ENCODE peak calls at places on chromosomes 11 and 22, in nine cellular contexts. One of them, this sample, is unnamed.

GRCh38 chr22:46652930-46653331 is 32.7 kb downstream of the GRAMD4 start:
- DNase-seq in endodermal cell: no peak
- DNase-seq in stomach: no peak
- DNase-seq in right lobe of liver: no peak
- DNase-seq in heart right ventricle: no peak
- DNase-seq in suprapubic skin: no peak
- DNase-seq in brain microvascular endothelial cell: peak; percentile 47
- DNase-seq in kidney: no peak
- DNase-seq in transverse colon: no peak
- DNase-seq in this sample: no peak

GRCh38 chr22:45533731-45534130 is 31.0 kb downstream of the FBLN1 start:
- DNase-seq in stomach: no peak
- DNase-seq in suprapubic skin: no peak
- DNase-seq in kidney: no peak
- DNase-seq in transverse colon: no peak
- DNase-seq in heart right ventricle: no peak
- DNase-seq in endodermal cell: no peak
- DNase-seq in right lobe of liver: no peak
- DNase-seq in brain microvascular endothelial cell: no peak
- DNase-seq in this sample: no peak

GRCh38 chr11:2580444-2581050 is 119.2 kb downstream of the KCNQ1OT1 start:
- DNase-seq in endodermal cell: peak; percentile 36
- DNase-seq in suprapubic skin: peak; percentile 78
- DNase-seq in brain microvascular endothelial cell: no peak
- DNase-seq in transverse colon: peak; percentile 6
- DNase-seq in stomach: peak; percentile 18
- DNase-seq in kidney: peak; percentile 66
- DNase-seq in heart right ventricle: peak; percentile 3
- DNase-seq in right lobe of liver: peak; percentile 37
- DNase-seq in this sample: no peak

GRCh38 chr11:10375280-10376048 is 70.6 kb downstream of the ADM start:
- DNase-seq in right lobe of liver: no peak
- DNase-seq in endodermal cell: no peak
- DNase-seq in heart right ventricle: no peak
- DNase-seq in stomach: no peak
- DNase-seq in transverse colon: no peak
- DNase-seq in brain microvascular endothelial cell: peak; percentile 77
- DNase-seq in kidney: no peak
- DNase-seq in suprapubic skin: no peak
- DNase-seq in this sample: no peak

GRCh38 chr11:61152816-61153592 is 8.2 kb downstream of the VPS37C start:
- DNase-seq in suprapubic skin: no peak
- DNase-seq in brain microvascular endothelial cell: peak; percentile 60
- DNase-seq in transverse colon: no peak
- DNase-seq in right lobe of liver: no peak
- DNase-seq in endodermal cell: no peak
- DNase-seq in kidney: no peak
- DNase-seq in heart right ventricle: no peak
- DNase-seq in stomach: no peak
- DNase-seq in this sample: no peak

GRCh38 chr11:14809466-14809865 is 82.6 kb downstream of the CYP2R1 start:
- DNase-seq in brain microvascular endothelial cell: no peak
- DNase-seq in kidney: no peak
- DNase-seq in stomach: no peak
- DNase-seq in right lobe of liver: no peak
- DNase-seq in heart right ventricle: no peak
- DNase-seq in suprapubic skin: no peak
- DNase-seq in endodermal cell: no peak
- DNase-seq in transverse colon: no peak
- DNase-seq in this sample: no peak

GRCh38 chr11:13440100-13440855 is 22.7 kb downstream of the BTBD10 start:
- DNase-seq in right lobe of liver: no peak
- DNase-seq in stomach: no peak
- DNase-seq in kidney: no peak
- DNase-seq in heart right ventricle: no peak
- DNase-seq in brain microvascular endothelial cell: peak; percentile 95
- DNase-seq in transverse colon: peak; percentile 27
- DNase-seq in suprapubic skin: no peak
- DNase-seq in endodermal cell: peak; percentile 54
- DNase-seq in this sample: no peak

GRCh38 chr11:131495417-131495816 is 125.0 kb downstream of the NTM start:
- DNase-seq in brain microvascular endothelial cell: no peak
- DNase-seq in right lobe of liver: peak; percentile 49
- DNase-seq in suprapubic skin: no peak
- DNase-seq in heart right ventricle: peak; percentile 52
- DNase-seq in stomach: peak; percentile 84
- DNase-seq in kidney: no peak
- DNase-seq in endodermal cell: no peak
- DNase-seq in transverse colon: peak; percentile 20
- DNase-seq in this sample: peak; percentile 28

GRCh38 chr22:27531782-27532530 is 269.6 kb downstream of the MN1 start:
- DNase-seq in suprapubic skin: no peak
- DNase-seq in kidney: no peak
- DNase-seq in brain microvascular endothelial cell: peak; percentile 86
- DNase-seq in heart right ventricle: no peak
- DNase-seq in transverse colon: no peak
- DNase-seq in right lobe of liver: no peak
- DNase-seq in stomach: no peak
- DNase-seq in endodermal cell: no peak
- DNase-seq in this sample: no peak

GRCh38 chr11:45745065-45745811 is 59.7 kb upstream of the SLC35C1 start:
- DNase-seq in right lobe of liver: no peak
- DNase-seq in brain microvascular endothelial cell: no peak
- DNase-seq in heart right ventricle: peak; percentile 75
- DNase-seq in transverse colon: no peak
- DNase-seq in kidney: peak; percentile 83
- DNase-seq in endodermal cell: no peak
- DNase-seq in suprapubic skin: no peak
- DNase-seq in stomach: no peak
- DNase-seq in this sample: peak; percentile 77

DNA sequence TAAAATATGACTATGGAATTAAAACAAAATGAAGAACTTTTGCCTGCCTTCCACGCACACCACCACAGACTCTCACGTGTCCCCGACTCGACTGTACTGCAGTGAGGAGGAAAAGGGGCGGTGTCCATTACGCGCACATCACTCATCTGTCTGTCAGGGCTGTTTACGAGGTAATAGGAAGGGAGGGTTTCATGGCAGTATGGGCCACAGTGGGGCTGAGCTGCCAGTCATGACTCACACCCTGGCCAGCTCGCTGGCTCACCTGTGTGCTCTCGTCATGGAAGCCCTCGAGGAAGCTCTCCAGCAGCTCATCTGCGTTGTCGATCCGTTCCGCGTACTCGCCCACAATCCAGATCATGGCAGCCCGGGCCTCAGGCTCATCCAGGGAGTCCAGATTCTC is 33.5 kb upstream of the RASL10A start:
- DNase-seq in heart right ventricle: no peak
- DNase-seq in endodermal cell: no peak
- DNase-seq in transverse colon: no peak
- DNase-seq in brain microvascular endothelial cell: no peak
- DNase-seq in stomach: no peak
- DNase-seq in suprapubic skin: no peak
- DNase-seq in kidney: no peak
- DNase-seq in right lobe of liver: no peak
- DNase-seq in this sample: no peak
- H3K36me3 ChIP-seq in heart right ventricle: peaks cover 95% of the 10 kb centered on the region
- H3K36me3 ChIP-seq in endodermal cell: peaks cover 76% of the 10 kb centered on the region
- H3K36me3 ChIP-seq in transverse colon: peaks cover 56% of the 10 kb centered on the region
- H3K36me3 ChIP-seq in brain microvascular endothelial cell: peaks cover 64% of the 10 kb centered on the region
- H3K36me3 ChIP-seq in stomach: peaks cover 97% of the 10 kb centered on the region
- H3K36me3 ChIP-seq in suprapubic skin: peaks cover 88% of the 10 kb centered on the region
- H3K36me3 ChIP-seq in kidney: peaks cover 62% of the 10 kb centered on the region
- H3K36me3 ChIP-seq in right lobe of liver: no peaks in the 10 kb centered on the region
- H3K36me3 ChIP-seq in this sample: peaks cover 84% of the 10 kb centered on the region

DNA sequence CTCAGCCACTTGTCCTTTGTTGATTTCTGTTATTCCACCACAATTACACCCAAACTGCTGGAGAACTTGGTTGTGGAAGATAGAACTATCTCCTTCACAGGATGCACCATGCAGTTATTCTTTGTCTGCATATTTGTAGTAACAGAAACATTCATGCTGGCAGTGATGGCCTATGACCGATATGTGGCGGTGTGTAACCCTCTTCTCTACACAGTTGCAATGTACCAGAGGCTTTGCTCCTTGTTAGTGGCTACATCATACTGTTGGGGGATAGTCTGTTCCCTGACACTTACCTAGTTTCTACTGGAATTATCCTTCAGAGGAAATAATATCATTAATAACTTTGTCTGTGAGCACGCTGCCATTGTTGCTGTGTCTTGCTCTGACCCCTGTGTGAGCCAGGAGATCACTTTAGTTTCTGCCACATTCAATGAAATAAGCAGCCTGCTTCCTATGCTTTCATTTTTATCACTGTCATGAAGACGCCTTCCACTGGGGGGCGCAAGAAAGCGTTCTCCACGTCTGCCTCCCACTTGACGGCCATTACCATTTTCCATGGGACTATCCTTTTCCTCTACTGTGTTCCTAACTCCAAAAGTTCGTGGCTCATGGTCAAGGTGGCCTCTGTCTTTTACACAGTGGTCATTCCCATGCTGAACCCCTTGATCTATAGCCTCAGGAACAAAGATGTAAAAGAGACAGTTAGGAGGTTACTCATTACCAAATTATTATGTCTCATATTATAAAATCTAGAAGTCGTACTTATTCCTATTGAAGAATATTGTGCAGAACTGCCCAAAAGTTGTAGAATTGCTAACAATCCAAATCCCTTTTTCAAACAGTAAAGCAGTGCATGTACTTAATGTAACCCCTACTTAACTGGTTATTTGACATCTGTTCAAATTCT is 53.2 kb downstream of the OR4C6 start:
- DNase-seq in suprapubic skin: no peak
- DNase-seq in stomach: no peak
- DNase-seq in transverse colon: no peak
- DNase-seq in heart right ventricle: no peak
- DNase-seq in endodermal cell: peak; percentile 75
- DNase-seq in kidney: no peak
- DNase-seq in brain microvascular endothelial cell: no peak
- DNase-seq in right lobe of liver: no peak
- DNase-seq in this sample: no peak
- TF ChIP-seq CTCF in suprapubic skin: no peak
- TF ChIP-seq CTCF in stomach: no peak
- TF ChIP-seq CTCF in transverse colon: no peak
- TF ChIP-seq CTCF in heart right ventricle: no peak
- TF ChIP-seq CTCF in endodermal cell: peak; percentile 57
- TF ChIP-seq CTCF in kidney: no peak
- TF ChIP-seq CTCF in brain microvascular endothelial cell: peak; percentile 30
- TF ChIP-seq CTCF in right lobe of liver: no peak
- TF ChIP-seq CTCF in this sample: no peak

DNA sequence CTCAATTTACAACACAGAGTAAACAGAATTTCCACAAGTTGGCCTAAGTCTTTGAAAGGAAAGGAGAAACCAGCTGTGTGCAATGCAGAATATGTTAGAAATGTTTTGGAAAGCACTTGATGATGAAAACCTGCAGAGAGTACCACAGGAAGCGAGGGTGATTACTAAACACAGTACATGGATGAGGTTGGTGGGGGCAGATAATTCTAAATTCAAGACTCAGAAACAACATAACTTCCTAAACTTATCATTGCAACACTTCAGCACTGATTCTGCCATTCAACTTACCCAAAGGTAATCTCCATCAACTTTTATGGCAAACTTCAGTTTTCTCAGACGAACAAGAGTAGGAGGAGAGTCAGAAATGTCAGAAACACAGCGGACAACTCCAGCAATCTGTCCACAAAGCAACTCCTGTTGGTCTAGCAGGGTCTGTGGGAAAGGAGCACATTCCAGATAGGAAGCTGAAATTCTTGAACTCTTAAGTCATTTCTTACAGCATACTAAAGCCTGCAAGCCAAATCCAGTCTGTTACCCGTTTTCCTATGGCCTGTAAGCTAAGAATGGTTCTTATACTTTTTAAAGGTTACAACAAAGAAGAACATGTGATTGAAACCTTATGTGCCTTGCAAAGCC is 6.8 kb downstream of the HPS4 start:
- DNase-seq in suprapubic skin: no peak
- DNase-seq in transverse colon: no peak
- DNase-seq in stomach: no peak
- DNase-seq in brain microvascular endothelial cell: peak; percentile 69
- DNase-seq in endodermal cell: no peak
- DNase-seq in right lobe of liver: no peak
- DNase-seq in heart right ventricle: no peak
- DNase-seq in kidney: no peak
- DNase-seq in this sample: no peak
- H3K4me3 ChIP-seq in suprapubic skin: no peak overlapping the region
- H3K4me3 ChIP-seq in transverse colon: no peak overlapping the region
- H3K4me3 ChIP-seq in stomach: no peak overlapping the region
- H3K4me3 ChIP-seq in brain microvascular endothelial cell: no peak overlapping the region
- H3K4me3 ChIP-seq in endodermal cell: no peak overlapping the region
- H3K4me3 ChIP-seq in right lobe of liver: no peak overlapping the region
- H3K4me3 ChIP-seq in heart right ventricle: no peak overlapping the region
- H3K4me3 ChIP-seq in kidney: no peak overlapping the region
- H3K4me3 ChIP-seq in this sample: no peak overlapping the region

GRCh38 chr22:19367763-19368367 is 63.7 kb downstream of the HIRA start:
- DNase-seq in stomach: no peak
- DNase-seq in heart right ventricle: no peak
- DNase-seq in transverse colon: no peak
- DNase-seq in kidney: no peak
- DNase-seq in right lobe of liver: no peak
- DNase-seq in suprapubic skin: no peak
- DNase-seq in endodermal cell: no peak
- DNase-seq in brain microvascular endothelial cell: no peak
- DNase-seq in this sample: no peak
- H3K36me3 ChIP-seq in stomach: peaks cover 97% of the 10 kb centered on the region
- H3K36me3 ChIP-seq in heart right ventricle: peaks cover 100% of the 10 kb centered on the region
- H3K36me3 ChIP-seq in transverse colon: peaks cover 27% of the 10 kb centered on the region
- H3K36me3 ChIP-seq in kidney: peaks cover 12% of the 10 kb centered on the region
- H3K36me3 ChIP-seq in right lobe of liver: no peaks in the 10 kb centered on the region
- H3K36me3 ChIP-seq in suprapubic skin: peaks cover 85% of the 10 kb centered on the region
- H3K36me3 ChIP-seq in endodermal cell: peaks cover 77% of the 10 kb centered on the region
- H3K36me3 ChIP-seq in brain microvascular endothelial cell: peaks cover 66% of the 10 kb centered on the region
- H3K36me3 ChIP-seq in this sample: no peaks in the 10 kb centered on the region

This sample was measured in heart left ventricle.